ENCODE peak calls at places on chromosomes 13 and 19, in five cellular contexts. B, C, F, Q and G are unnamed samples.

GRCh38 chr19:10452726-10453620 is 32.6 kb downstream of the PDE4A start:
- DNase-seq in B (no peak), C (no peak), F (no peak), Q (no peak), G (peak)

GRCh38 chr13:67410645-67411044 is 180.5 kb upstream of the PCDH9 start:
- DNase-seq in B (peak), C (no peak), F (no peak), Q (no peak), G (no peak)

GRCh38 chr19:14089412-14089661 is 1.2 kb downstream of the SAMD1 start:
- DNase-seq in B (peak), C (no peak), F (peak), Q (no peak), G (no peak)

GRCh38 chr19:34182125-34182524 is 9.8 kb downstream of the LSM14A start:
- DNase-seq in B (no peak), C (no peak), F (no peak), Q (no peak), G (no peak)

GRCh38 chr13:26459276-26460131 is 98.0 kb upstream of the WASF3 start:
- DNase-seq in B (no peak), C (no peak), F (no peak), Q (no peak), G (no peak)

GRCh38 chr13:94239135-94239534 is 240.3 kb downstream of the DCT start:
- DNase-seq in B (no peak), C (peak), F (no peak), Q (no peak), G (no peak)

GRCh38 chr19:12896460-12896859 is 5.5 kb downstream of the GCDH start:
- DNase-seq in B (no peak), C (no peak), F (no peak), Q (no peak), G (no peak)

GRCh38 chr13:113636266-113636963 is 21.6 kb downstream of the ATP4B start:
- DNase-seq in B (no peak), C (no peak), F (no peak), Q (no peak), G (no peak)

GRCh38 chr19:2841858-2842574 is 741 bp downstream of the ZNF555 start:
- DNase-seq in B (peak), C (no peak), F (peak), Q (no peak), G (no peak)

GRCh38 chr19:16113727-16114126 is 2.0 kb downstream of the RAB8A start:
- DNase-seq in B (no peak), C (no peak), F (no peak), Q (no peak), G (no peak)

GRCh38 chr13:83929147-83929546 is 46.9 kb upstream of the SLITRK1 start:
- DNase-seq in B (no peak), C (no peak), F (no peak), Q (no peak), G (no peak)

GRCh38 chr19:47109541-47110375 is 3.8 kb downstream of the ZC3H4 start:
- DNase-seq in B (peak), C (no peak), F (peak), Q (no peak), G (no peak)

GRCh38 chr13:40164137-40164536 is 502.3 kb downstream of the FOXO1 start:
- DNase-seq in B (no peak), C (no peak), F (no peak), Q (peak), G (no peak)

GRCh38 chr19:5341448-5341820 is 822 bp upstream of the PTPRS start:
- DNase-seq in B (no peak), C (no peak), F (no peak), Q (no peak), G (no peak)

GRCh38 chr19:18496980-18497256 is 25.0 kb downstream of the ELL start:
- DNase-seq in B (no peak), C (no peak), F (no peak), Q (no peak), G (no peak)

GRCh38 chr19:18495204-18495911 is 26.5 kb downstream of the ELL start:
- DNase-seq in B (no peak), C (no peak), F (no peak), Q (no peak), G (no peak)

GRCh38 chr19:18493440-18494266 is 28.2 kb downstream of the ELL start:
- DNase-seq in B (no peak), C (no peak), F (no peak), Q (no peak), G (no peak)

GRCh38 chr19:18494267-18494607 is 27.6 kb downstream of the ELL start:
- DNase-seq in B (no peak), C (no peak), F (no peak), Q (no peak), G (no peak)

DNA sequence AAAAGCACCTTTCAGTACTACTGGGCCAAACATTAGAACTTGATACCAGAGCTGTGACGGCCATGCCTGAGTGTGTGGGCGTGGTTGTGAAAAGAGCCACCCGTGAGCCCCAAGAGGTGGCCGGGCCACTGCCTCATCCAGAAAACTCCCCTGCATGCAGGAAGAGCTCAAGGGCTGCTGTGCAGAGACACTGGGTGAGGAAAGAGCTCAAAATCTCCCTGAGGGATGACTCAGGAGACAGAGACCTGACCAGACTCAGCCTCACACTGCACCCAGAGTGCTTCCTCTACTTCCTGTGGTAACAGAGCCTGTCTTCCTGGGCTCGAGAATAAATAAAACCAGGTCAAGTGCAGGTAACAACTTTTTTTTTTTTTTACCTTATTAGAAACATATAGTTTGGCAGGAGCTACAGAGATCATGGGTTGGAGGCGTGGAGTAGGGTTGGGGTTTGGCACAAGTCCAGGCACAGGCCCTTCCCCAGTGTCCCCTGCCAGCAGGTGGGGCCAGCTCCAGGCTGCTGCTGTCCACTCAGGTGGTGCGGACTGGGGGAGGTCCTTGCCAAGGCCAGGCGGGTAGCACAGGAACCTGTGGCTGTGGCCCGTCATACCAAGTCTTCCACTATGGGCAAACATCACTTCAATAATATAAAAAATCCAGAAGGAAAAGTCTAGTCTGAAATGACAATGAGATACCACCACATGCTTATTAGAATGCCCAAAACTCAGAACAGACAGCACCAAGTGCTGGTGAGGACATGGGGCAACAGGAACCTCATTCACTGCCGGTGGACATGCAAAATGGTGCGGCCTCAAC is 25.5 kb downstream of the ELL start:
- DNase-seq in B (no peak), C (no peak), F (peak), Q (no peak), G (no peak)
- TF ChIP-seq CTCF in B (no peak), C (no peak), F (peak), Q (no peak), G (no peak)

GRCh38 chr13:23710366-23710765 is 140.2 kb downstream of the TNFRSF19 start:
- DNase-seq in B (no peak), C (no peak), F (no peak), Q (no peak), G (no peak)

GRCh38 chr13:23707674-23708073 is 137.5 kb downstream of the TNFRSF19 start:
- DNase-seq in B (no peak), C (no peak), F (no peak), Q (no peak), G (no peak)

GRCh38 chr13:23705578-23705977 is 135.4 kb downstream of the TNFRSF19 start:
- DNase-seq in B (no peak), C (no peak), F (no peak), Q (no peak), G (no peak)

GRCh38 chr13:23711355-23711754 is 141.1 kb downstream of the TNFRSF19 start:
- DNase-seq in B (no peak), C (no peak), F (no peak), Q (no peak), G (no peak)

GRCh38 chr13:23709521-23709920 is 139.3 kb downstream of the TNFRSF19 start:
- DNase-seq in B (no peak), C (no peak), F (no peak), Q (no peak), G (no peak)
- TF ChIP-seq CTCF in B (no peak), C (peak), F (peak), Q (no peak), G (no peak)

GRCh38 chr13:20776751-20777150 is 3.0 kb upstream of the EEF1AKMT1 start:
- DNase-seq in B (peak), C (no peak), F (no peak), Q (no peak), G (no peak)
- TF ChIP-seq CTCF in B (peak), C (no peak), F (no peak), Q (no peak), G (no peak)

DNA sequence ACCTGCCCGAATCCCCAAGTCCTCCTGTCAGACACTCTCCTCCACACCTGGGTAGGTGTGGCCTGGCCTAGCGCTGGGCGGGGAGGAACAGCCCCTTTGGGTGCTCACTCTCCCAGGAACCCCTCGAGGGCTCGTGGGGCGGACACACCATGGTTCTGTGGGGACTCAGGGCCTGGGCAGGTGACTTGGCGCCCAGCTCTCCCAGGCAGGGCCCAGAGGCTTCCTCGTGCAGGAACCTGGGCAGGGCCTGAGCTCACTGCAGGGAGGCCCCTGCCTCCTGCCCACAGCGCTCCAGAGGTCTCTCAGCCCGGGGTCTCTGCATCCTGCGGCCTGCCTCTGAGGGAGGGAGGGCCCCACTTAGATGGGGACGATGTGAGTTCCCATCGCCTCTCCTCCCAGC is 11.9 kb downstream of the LSM4 start:
- DNase-seq in B (no peak), C (no peak), F (peak), Q (no peak), G (no peak)
- TF ChIP-seq CTCF in B (no peak), C (no peak), F (no peak), Q (no peak), G (no peak)

DNA sequence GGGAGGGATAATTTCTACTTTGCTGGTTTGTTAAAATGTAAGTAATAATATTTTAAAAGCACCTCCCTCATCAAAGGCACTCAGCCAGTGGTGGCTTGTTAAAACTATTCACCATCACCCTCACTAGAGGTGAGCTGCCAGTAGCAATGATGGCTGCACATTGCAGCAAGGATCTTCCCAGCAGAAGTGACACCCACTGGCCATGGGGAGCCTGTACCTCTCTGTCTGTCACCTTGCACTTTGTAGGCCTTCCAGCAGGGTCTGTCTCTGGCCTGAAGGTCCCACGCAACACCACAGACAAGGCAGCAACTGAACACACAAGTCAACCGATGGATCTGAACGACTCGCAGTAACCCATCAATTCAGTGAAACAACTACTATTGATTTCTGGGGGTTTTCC is 47.3 kb upstream of the C13orf42 start:
- DNase-seq in B (no peak), C (no peak), F (no peak), Q (no peak), G (no peak)
- TF ChIP-seq CTCF in B (no peak), C (no peak), F (no peak), Q (no peak), G (no peak)

DNA sequence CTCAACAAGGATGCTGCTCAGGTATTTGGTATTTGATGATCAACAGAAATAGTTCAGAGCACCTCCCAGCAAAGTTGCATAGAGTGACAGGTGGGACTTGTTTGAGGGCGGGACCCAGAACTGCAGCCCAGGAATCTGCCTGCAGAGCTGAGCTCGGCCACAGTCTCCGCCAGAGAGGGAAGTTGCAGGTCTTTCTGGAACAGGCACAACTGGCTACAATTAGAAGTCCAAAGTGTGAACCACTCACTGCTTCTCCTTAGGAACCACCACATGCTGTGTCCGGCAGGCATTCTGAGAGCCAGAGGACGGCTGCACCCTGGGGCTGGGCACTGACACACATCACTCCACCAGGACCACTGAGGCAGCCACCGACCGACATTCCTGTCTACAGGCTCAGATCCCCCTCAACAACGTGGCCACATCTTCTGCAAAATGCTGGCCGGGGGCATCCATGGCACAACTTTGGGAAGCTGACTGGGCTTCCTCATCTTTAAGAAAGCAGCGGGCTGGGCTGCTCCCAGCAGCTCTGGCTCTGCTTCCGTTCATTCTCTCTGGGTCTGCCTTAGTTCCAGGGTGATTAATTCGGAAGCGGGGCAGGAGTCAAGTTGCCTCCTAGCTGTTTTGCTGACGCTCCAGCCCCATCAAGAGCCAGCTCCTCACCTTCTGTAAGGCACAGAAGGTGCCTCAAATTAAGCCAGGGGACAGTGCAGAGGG is 918 bp downstream of the SLC15A1 start:
- DNase-seq in B (peak), C (no peak), F (no peak), Q (peak), G (no peak)
- TF ChIP-seq CTCF in B (no peak), C (no peak), F (no peak), Q (no peak), G (no peak)